ENCODE peak calls at places on chromosomes 12 and 14, in seven cellular contexts. V, M, K, I, R, J and N are unnamed samples.

GRCh38 chr12:58369576-58369975 is 428.2 kb downstream of the ATP23 start:
- DNase-seq in V (no peak), M (no peak), K (peak), I (no peak), R (no peak), J (no peak), N (no peak)

GRCh38 chr14:59060841-59061240 is 127.6 kb upstream of the DAAM1 start:
- DNase-seq in V (no peak), M (no peak), K (no peak), I (no peak), R (no peak), J (no peak), N (peak)

GRCh38 chr14:105484069-105484996 is 2.4 kb upstream of the CRIP1 start:
- DNase-seq in V (peak), M (no peak), K (no peak), I (no peak), R (peak), J (no peak), N (no peak)

GRCh38 chr12:3930216-3930615 is 57.0 kb upstream of the PARP11 start:
- DNase-seq in V (no peak), M (no peak), K (no peak), I (no peak), R (no peak), J (no peak), N (no peak)

GRCh38 chr12:124032265-124032886 is 59.4 kb downstream of the ZNF664 start:
- DNase-seq in V (no peak), M (peak), K (peak), I (peak), R (no peak), J (no peak), N (peak)

GRCh38 chr14:105249175-105250007 is 1.1 kb downstream of the BTBD6 start:
- DNase-seq in V (no peak), M (no peak), K (no peak), I (no peak), R (no peak), J (no peak), N (no peak)

GRCh38 chr14:24392327-24393098 is 6.3 kb upstream of the NYNRIN start:
- DNase-seq in V (no peak), M (no peak), K (peak), I (peak), R (no peak), J (no peak), N (no peak)

GRCh38 chr14:21308479-21309237 is 28.8 kb downstream of the RPGRIP1 start:
- DNase-seq in V (peak), M (peak), K (peak), I (peak), R (peak), J (peak), N (peak)

GRCh38 chr12:1932264-1932777 is 13.9 kb upstream of the CACNA2D4 start:
- DNase-seq in V (peak), M (no peak), K (no peak), I (no peak), R (no peak), J (no peak), N (peak)

GRCh38 chr12:3241621-3242020 is 164.4 kb downstream of the TSPAN9 start:
- DNase-seq in V (peak), M (no peak), K (no peak), I (no peak), R (no peak), J (no peak), N (no peak)

GRCh38 chr12:10632226-10632625 is 18.8 kb upstream of the MAGOHB start:
- DNase-seq in V (no peak), M (no peak), K (no peak), I (no peak), R (no peak), J (no peak), N (no peak)

GRCh38 chr12:18101043-18101442 is 11.1 kb upstream of the RERGL start:
- DNase-seq in V (no peak), M (no peak), K (no peak), I (no peak), R (no peak), J (no peak), N (no peak)

GRCh38 chr14:93375673-93376156 is 28.7 kb downstream of the COX8C start:
- DNase-seq in V (no peak), M (no peak), K (no peak), I (no peak), R (no peak), J (peak), N (no peak)

GRCh38 chr12:53575502-53576264 is 50.5 kb downstream of the ATF7 start:
- DNase-seq in V (no peak), M (no peak), K (peak), I (peak), R (no peak), J (no peak), N (no peak)

GRCh38 chr12:53803194-53803593 is 51.4 kb upstream of the CISTR start:
- DNase-seq in V (no peak), M (no peak), K (no peak), I (no peak), R (no peak), J (no peak), N (no peak)

GRCh38 chr12:88509851-88510250 is 70.4 kb downstream of the KITLG start:
- DNase-seq in V (no peak), M (no peak), K (no peak), I (no peak), R (no peak), J (no peak), N (no peak)

GRCh38 chr14:23306412-23307145 is at the start of gene BCL2L2:
- DNase-seq in V (peak), M (peak), K (peak), I (peak), R (no peak), J (no peak), N (peak)

GRCh38 chr12:60926256-60926655 is 1330.4 kb downstream of the SLC16A7 start:
- DNase-seq in V (no peak), M (no peak), K (no peak), I (no peak), R (no peak), J (no peak), N (no peak)

GRCh38 chr12:89212339-89212771 is 139.9 kb downstream of the DUSP6 start:
- DNase-seq in V (peak), M (no peak), K (no peak), I (no peak), R (no peak), J (no peak), N (no peak)

GRCh38 chr14:88346048-88346639 is 23.1 kb upstream of the KCNK10 start:
- DNase-seq in V (no peak), M (peak), K (peak), I (no peak), R (no peak), J (no peak), N (no peak)

GRCh38 chr12:50685641-50686040 is 78.3 kb upstream of the ATF1 start:
- DNase-seq in V (no peak), M (no peak), K (no peak), I (no peak), R (no peak), J (no peak), N (no peak)

GRCh38 chr14:101193126-101193844 is 289.8 kb upstream of the RTL1 start:
- DNase-seq in V (no peak), M (no peak), K (no peak), I (no peak), R (no peak), J (no peak), N (no peak)

GRCh38 chr14:53491256-53491905 is 338.3 kb upstream of the DDHD1 start:
- DNase-seq in V (no peak), M (no peak), K (peak), I (no peak), R (no peak), J (no peak), N (no peak)

GRCh38 chr12:21818627-21819026 is 44.1 kb upstream of the KCNJ8 start:
- DNase-seq in V (no peak), M (no peak), K (peak), I (no peak), R (no peak), J (no peak), N (no peak)

GRCh38 chr12:73514672-73515071 is 1023.0 kb upstream of the ATXN7L3B start:
- DNase-seq in V (no peak), M (no peak), K (no peak), I (peak), R (no peak), J (no peak), N (no peak)

GRCh38 chr12:71746983-71747611 is 7.6 kb upstream of the RAB21 start:
- DNase-seq in V (no peak), M (no peak), K (peak), I (peak), R (peak), J (peak), N (peak)

GRCh38 chr14:102523200-102524025 is 13.8 kb upstream of the ANKRD9 start:
- DNase-seq in V (no peak), M (no peak), K (no peak), I (no peak), R (no peak), J (no peak), N (no peak)

GRCh38 chr12:53737494-53737808 is 10.2 kb upstream of the CALCOCO1 start:
- DNase-seq in V (no peak), M (no peak), K (no peak), I (no peak), R (no peak), J (no peak), N (no peak)

GRCh38 chr12:120236124-120236398 is 29.5 kb downstream of the PXN start:
- DNase-seq in V (no peak), M (no peak), K (no peak), I (no peak), R (no peak), J (no peak), N (no peak)

GRCh38 chr12:122023339-122024131 is 1.9 kb downstream of the BCL7A start:
- DNase-seq in V (peak), M (no peak), K (peak), I (peak), R (no peak), J (no peak), N (peak)

GRCh38 chr12:101924647-101925046 is 47.3 kb downstream of the DRAM1 start:
- DNase-seq in V (no peak), M (no peak), K (no peak), I (peak), R (no peak), J (no peak), N (no peak)

GRCh38 chr12:29088611-29089219 is 60.4 kb upstream of the FAR2 start:
- DNase-seq in V (no peak), M (peak), K (peak), I (peak), R (peak), J (no peak), N (no peak)

GRCh38 chr14:93974833-93975232 is 1.5 kb downstream of the ASB2 start:
- DNase-seq in V (peak), M (no peak), K (no peak), I (no peak), R (no peak), J (no peak), N (no peak)

GRCh38 chr14:78286210-78286609 is 116.0 kb downstream of the NRXN3 start:
- DNase-seq in V (no peak), M (no peak), K (no peak), I (no peak), R (no peak), J (no peak), N (no peak)

GRCh38 chr14:21526672-21527319 is 650 bp upstream of the SALL2 start:
- DNase-seq in V (no peak), M (no peak), K (no peak), I (no peak), R (no peak), J (no peak), N (no peak)

GRCh38 chr14:44847910-44848309 is 113.8 kb downstream of the KLHL28 start:
- DNase-seq in V (no peak), M (no peak), K (peak), I (no peak), R (no peak), J (no peak), N (no peak)

GRCh38 chr12:127489055-127489454 is 777.9 kb upstream of the TMEM132C start:
- DNase-seq in V (no peak), M (no peak), K (no peak), I (no peak), R (no peak), J (no peak), N (no peak)

GRCh38 chr12:122051231-122051876 is 27.2 kb upstream of the MLXIP start:
- DNase-seq in V (peak), M (no peak), K (no peak), I (no peak), R (no peak), J (no peak), N (no peak)

GRCh38 chr12:6915789-6916285 is 1.5 kb downstream of the ENO2 start:
- DNase-seq in V (peak), M (no peak), K (no peak), I (no peak), R (no peak), J (no peak), N (no peak)
- H3K4me3 ChIP-seq in V (no peak), M (no peak), K (no peak), I (peak), R (no peak), J (peak), N (no peak)

DNA sequence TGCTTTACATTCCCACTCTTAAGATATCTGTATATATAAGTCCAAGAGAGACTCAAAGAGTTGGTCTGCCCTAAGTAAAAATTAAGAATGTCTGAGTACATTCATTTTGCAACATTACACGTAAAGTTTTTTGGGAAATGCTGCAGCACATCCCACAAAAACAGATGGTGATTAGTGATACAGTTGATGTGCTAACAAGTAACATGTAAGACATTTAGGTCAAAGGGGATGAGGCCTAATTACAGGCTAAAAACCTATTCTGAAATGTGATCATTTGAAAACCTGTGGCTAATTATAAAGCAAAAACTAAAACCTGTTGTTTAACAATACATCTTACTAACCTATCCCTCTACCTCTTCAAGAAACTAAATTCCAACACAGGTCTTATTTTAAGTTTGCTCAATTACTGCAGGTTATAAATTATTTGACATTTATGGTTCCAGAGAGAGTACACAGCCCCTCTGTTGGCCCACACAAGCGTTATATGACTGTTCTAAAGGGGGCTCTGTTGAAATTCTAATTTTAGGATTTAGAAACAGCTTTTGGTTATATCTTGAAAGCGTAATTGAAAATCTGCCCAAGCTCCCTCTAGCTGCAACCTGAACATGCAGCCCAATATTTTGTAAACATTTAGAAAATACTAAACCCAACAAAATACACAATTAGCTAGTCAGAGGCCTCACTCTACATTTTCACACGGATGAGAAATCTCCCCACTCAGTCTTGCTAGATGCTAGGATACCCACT is 42.9 kb downstream of the BRAP start:
- DNase-seq in V (no peak), M (no peak), K (no peak), I (no peak), R (no peak), J (no peak), N (no peak)
- H3K4me3 ChIP-seq in V (no peak), M (no peak), K (no peak), I (no peak), R (no peak), J (no peak), N (no peak)

DNA sequence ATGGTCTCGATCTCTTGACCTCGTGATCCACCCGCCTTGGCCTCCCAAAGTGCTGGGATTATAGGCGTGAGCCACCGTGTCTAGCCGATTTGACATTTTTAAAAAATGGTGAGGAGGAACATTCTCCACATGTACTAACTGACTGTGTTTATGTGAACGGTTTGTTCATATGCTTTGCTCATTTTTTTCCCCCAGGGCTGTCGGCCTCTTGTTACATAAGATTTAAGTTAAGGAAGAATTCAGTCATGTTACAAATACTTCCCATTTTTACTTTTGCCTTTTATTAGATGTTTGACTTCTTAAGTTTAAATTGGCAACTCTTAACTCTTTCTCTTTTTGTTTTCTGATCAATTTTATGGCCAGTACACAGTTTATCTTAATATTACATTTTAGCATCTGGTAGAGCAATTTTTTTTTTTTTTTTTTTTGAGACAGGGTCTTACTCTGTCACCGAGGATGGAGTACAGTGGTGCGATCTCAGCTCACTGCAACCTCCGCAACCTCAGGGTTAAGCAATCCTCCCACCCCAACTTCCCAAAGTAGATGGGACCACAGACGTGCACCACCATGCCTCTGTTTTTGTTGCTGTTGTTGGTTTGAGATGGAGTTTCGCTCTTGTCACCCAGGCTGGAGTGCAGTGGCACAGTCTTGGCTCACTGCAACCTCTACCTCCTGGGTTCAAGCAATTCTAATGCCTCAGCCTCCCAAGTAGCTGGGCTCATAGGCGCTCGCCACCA is 9.6 kb downstream of the GNS start:
- DNase-seq in V (no peak), M (no peak), K (no peak), I (no peak), R (no peak), J (no peak), N (no peak)
- H3K4me3 ChIP-seq in V (no peak), M (no peak), K (no peak), I (no peak), R (no peak), J (no peak), N (no peak)

GRCh38 chr12:16090974-16091373 is 179.8 kb downstream of the DERA start:
- DNase-seq in V (no peak), M (no peak), K (no peak), I (no peak), R (no peak), J (no peak), N (no peak)
- H3K4me3 ChIP-seq in V (no peak), M (no peak), K (no peak), I (no peak), R (no peak), J (no peak), N (no peak)

GRCh38 chr12:68831272-68831671 is 23.3 kb downstream of the MDM2 start:
- DNase-seq in V (no peak), M (no peak), K (no peak), I (no peak), R (no peak), J (no peak), N (no peak)
- H3K4me3 ChIP-seq in V (no peak), M (no peak), K (no peak), I (no peak), R (no peak), J (no peak), N (no peak)

DNA sequence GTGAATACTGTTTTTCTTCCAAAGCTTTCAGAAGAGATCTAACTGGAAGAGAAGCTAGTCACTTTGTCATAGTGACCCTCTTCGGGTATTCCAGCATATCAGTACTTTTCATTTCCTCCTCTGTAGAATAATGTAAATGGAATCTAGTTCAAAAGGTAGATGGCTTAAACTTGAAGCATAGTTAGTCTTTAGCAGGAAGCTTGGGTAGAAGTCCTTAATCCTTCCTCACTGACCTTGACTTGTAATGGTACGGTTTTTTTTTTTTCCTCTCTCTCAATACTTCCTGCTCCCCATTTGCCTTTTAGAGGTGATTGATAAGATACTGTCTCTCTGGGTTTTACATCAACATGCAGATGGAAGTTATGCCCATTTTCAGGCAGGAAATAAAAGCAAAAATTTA is 1.7 kb downstream of the FBXO34 start:
- DNase-seq in V (no peak), M (no peak), K (no peak), I (no peak), R (no peak), J (no peak), N (no peak)
- H3K4me3 ChIP-seq in V (peak), M (peak), K (peak), I (no peak), R (peak), J (peak), N (peak)

DNA sequence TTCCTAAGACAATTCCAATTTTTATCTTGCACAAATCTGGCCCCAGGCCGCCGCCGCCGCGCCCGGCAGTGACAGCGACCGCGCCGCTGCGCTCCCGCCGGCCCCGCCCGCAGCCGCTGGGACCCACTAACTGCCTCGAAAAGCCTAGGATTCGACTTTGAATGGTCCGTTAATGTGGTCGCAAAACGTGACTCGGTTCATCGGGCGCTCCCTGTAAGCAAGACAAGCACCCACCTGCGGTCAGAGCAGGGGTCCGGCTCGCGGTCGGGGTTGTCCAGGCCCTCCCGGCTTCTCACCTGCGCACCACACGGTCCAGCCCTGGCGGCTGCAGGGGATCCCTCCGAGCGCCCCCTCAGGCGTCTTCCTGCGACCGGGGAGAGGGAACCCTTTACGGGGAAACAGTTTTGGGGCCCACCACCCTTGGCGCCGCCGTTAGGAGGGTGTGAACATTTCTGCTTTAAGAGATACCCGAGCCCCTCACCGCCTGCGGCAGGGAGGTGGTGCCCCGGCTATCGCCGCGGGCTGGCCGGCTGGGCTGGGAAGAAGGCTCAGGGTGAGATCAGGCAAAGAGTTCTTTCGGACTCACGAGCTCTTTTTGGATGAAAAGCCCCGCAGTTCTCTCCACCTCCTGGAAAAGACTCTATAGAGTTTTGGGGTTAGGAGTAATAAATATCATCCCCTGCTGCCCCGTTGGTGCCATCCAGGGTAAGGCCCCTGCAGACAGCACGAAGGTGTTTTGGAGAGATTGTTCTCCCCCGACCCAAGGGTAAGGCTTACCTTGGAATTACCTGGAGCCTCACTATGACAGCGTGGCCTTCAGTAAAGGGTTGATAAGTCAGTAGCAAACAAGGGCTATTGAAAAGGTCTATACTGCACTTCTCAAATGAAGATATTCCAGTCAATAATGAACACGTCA is 13.6 kb upstream of the FOXJ2 start:
- DNase-seq in V (peak), M (no peak), K (no peak), I (no peak), R (no peak), J (no peak), N (no peak)
- H3K4me3 ChIP-seq in V (peak), M (peak), K (no peak), I (peak), R (no peak), J (no peak), N (peak)

GRCh38 chr12:116121453-116121871 is 156.0 kb downstream of the MED13L start:
- DNase-seq in V (no peak), M (no peak), K (peak), I (no peak), R (no peak), J (no peak), N (no peak)
- H3K4me3 ChIP-seq in V (no peak), M (no peak), K (peak), I (no peak), R (peak), J (no peak), N (no peak)

GRCh38 chr12:76080017-76080728 is 4.3 kb downstream of the NAP1L1 start:
- DNase-seq in V (no peak), M (no peak), K (no peak), I (no peak), R (no peak), J (no peak), N (no peak)
- H3K4me3 ChIP-seq in V (no peak), M (peak), K (no peak), I (no peak), R (peak), J (no peak), N (no peak)